ENCODE peak calls at places on chromosomes 1 and 21, in five cellular contexts. One of them, this sample, is unnamed.

GRCh38 chr1:214028095-214028494 is 40.3 kb downstream of the PROX1 start:
- DNase-seq in ACHN: no peak
- DNase-seq in activated CD4-positive, alpha-beta T cell treated with anti-CD3 and anti-CD28 coated beads, Interleukin-2, amount 50 U/mL, for 24 hours: no peak
- DNase-seq in AG20443: no peak
- DNase-seq in NCI-H1436: no peak
- DNase-seq in this sample: no peak

GRCh38 chr1:222754386-222755139 is 17.6 kb downstream of the FAM177B start:
- DNase-seq in ACHN: peak
- DNase-seq in activated CD4-positive, alpha-beta T cell treated with anti-CD3 and anti-CD28 coated beads, Interleukin-2, amount 50 U/mL, for 24 hours: no peak
- DNase-seq in AG20443: peak
- DNase-seq in NCI-H1436: no peak
- DNase-seq in this sample: no peak

GRCh38 chr21:28294046-28294445 is 698.6 kb downstream of the LTN1 start:
- DNase-seq in ACHN: no peak
- DNase-seq in activated CD4-positive, alpha-beta T cell treated with anti-CD3 and anti-CD28 coated beads, Interleukin-2, amount 50 U/mL, for 24 hours: no peak
- DNase-seq in AG20443: peak
- DNase-seq in NCI-H1436: no peak
- DNase-seq in this sample: no peak

GRCh38 chr1:16474166-16474800 is 33.8 kb downstream of the NECAP2 start:
- DNase-seq in ACHN: no peak
- DNase-seq in activated CD4-positive, alpha-beta T cell treated with anti-CD3 and anti-CD28 coated beads, Interleukin-2, amount 50 U/mL, for 24 hours: no peak
- DNase-seq in AG20443: no peak
- DNase-seq in NCI-H1436: no peak
- DNase-seq in this sample: no peak

GRCh38 chr1:53551428-53551995 is 92.3 kb downstream of the DMRTB1 start:
- DNase-seq in ACHN: no peak
- DNase-seq in activated CD4-positive, alpha-beta T cell treated with anti-CD3 and anti-CD28 coated beads, Interleukin-2, amount 50 U/mL, for 24 hours: no peak
- DNase-seq in AG20443: no peak
- DNase-seq in NCI-H1436: no peak
- DNase-seq in this sample: no peak

GRCh38 chr1:15451014-15451722 is 5.4 kb upstream of the CELA2A start:
- DNase-seq in ACHN: no peak
- DNase-seq in activated CD4-positive, alpha-beta T cell treated with anti-CD3 and anti-CD28 coated beads, Interleukin-2, amount 50 U/mL, for 24 hours: no peak
- DNase-seq in AG20443: no peak
- DNase-seq in NCI-H1436: no peak
- DNase-seq in this sample: no peak

GRCh38 chr1:161031874-161032273 is 6.9 kb downstream of the TSTD1 start:
- DNase-seq in ACHN: no peak
- DNase-seq in activated CD4-positive, alpha-beta T cell treated with anti-CD3 and anti-CD28 coated beads, Interleukin-2, amount 50 U/mL, for 24 hours: no peak
- DNase-seq in AG20443: no peak
- DNase-seq in NCI-H1436: no peak
- DNase-seq in this sample: no peak

GRCh38 chr21:14479387-14479786 is 66.7 kb downstream of the SAMSN1 start:
- DNase-seq in ACHN: no peak
- DNase-seq in activated CD4-positive, alpha-beta T cell treated with anti-CD3 and anti-CD28 coated beads, Interleukin-2, amount 50 U/mL, for 24 hours: no peak
- DNase-seq in AG20443: no peak
- DNase-seq in NCI-H1436: no peak
- DNase-seq in this sample: no peak

GRCh38 chr1:244048566-244049141 is 2.4 kb upstream of the ZBTB18 start:
- DNase-seq in ACHN: no peak
- DNase-seq in activated CD4-positive, alpha-beta T cell treated with anti-CD3 and anti-CD28 coated beads, Interleukin-2, amount 50 U/mL, for 24 hours: no peak
- DNase-seq in AG20443: no peak
- DNase-seq in NCI-H1436: no peak
- DNase-seq in this sample: no peak

GRCh38 chr1:180227843-180228647 is 2.0 kb upstream of the LHX4 start:
- DNase-seq in ACHN: no peak
- DNase-seq in activated CD4-positive, alpha-beta T cell treated with anti-CD3 and anti-CD28 coated beads, Interleukin-2, amount 50 U/mL, for 24 hours: no peak
- DNase-seq in AG20443: no peak
- DNase-seq in NCI-H1436: no peak
- DNase-seq in this sample: no peak

GRCh38 chr21:41895643-41896493 is 16.7 kb upstream of the PRDM15 start:
- DNase-seq in ACHN: no peak
- DNase-seq in activated CD4-positive, alpha-beta T cell treated with anti-CD3 and anti-CD28 coated beads, Interleukin-2, amount 50 U/mL, for 24 hours: peak
- DNase-seq in AG20443: no peak
- DNase-seq in NCI-H1436: no peak
- DNase-seq in this sample: peak

GRCh38 chr1:31765041-31765467 is 914 bp upstream of the ADGRB2 start:
- DNase-seq in ACHN: peak
- DNase-seq in activated CD4-positive, alpha-beta T cell treated with anti-CD3 and anti-CD28 coated beads, Interleukin-2, amount 50 U/mL, for 24 hours: no peak
- DNase-seq in AG20443: no peak
- DNase-seq in NCI-H1436: peak
- DNase-seq in this sample: no peak

GRCh38 chr1:230102046-230102445 is 35.0 kb downstream of the GALNT2 start:
- DNase-seq in ACHN: no peak
- DNase-seq in activated CD4-positive, alpha-beta T cell treated with anti-CD3 and anti-CD28 coated beads, Interleukin-2, amount 50 U/mL, for 24 hours: no peak
- DNase-seq in AG20443: no peak
- DNase-seq in NCI-H1436: no peak
- DNase-seq in this sample: no peak

GRCh38 chr1:66402194-66402593 is 131.8 kb upstream of the SGIP1 start:
- DNase-seq in ACHN: no peak
- DNase-seq in activated CD4-positive, alpha-beta T cell treated with anti-CD3 and anti-CD28 coated beads, Interleukin-2, amount 50 U/mL, for 24 hours: no peak
- DNase-seq in AG20443: peak
- DNase-seq in NCI-H1436: peak
- DNase-seq in this sample: no peak

GRCh38 chr21:42474043-42474831 is 21.8 kb downstream of the RSPH1 start:
- DNase-seq in ACHN: peak
- DNase-seq in activated CD4-positive, alpha-beta T cell treated with anti-CD3 and anti-CD28 coated beads, Interleukin-2, amount 50 U/mL, for 24 hours: no peak
- DNase-seq in AG20443: no peak
- DNase-seq in NCI-H1436: no peak
- DNase-seq in this sample: no peak

GRCh38 chr1:112956503-112957132 is 622 bp upstream of the SLC16A1 start:
- DNase-seq in ACHN: no peak
- DNase-seq in activated CD4-positive, alpha-beta T cell treated with anti-CD3 and anti-CD28 coated beads, Interleukin-2, amount 50 U/mL, for 24 hours: peak
- DNase-seq in AG20443: no peak
- DNase-seq in NCI-H1436: no peak
- DNase-seq in this sample: no peak

GRCh38 chr1:205714190-205714905 is 34.0 kb upstream of the SLC45A3 start:
- DNase-seq in ACHN: no peak
- DNase-seq in activated CD4-positive, alpha-beta T cell treated with anti-CD3 and anti-CD28 coated beads, Interleukin-2, amount 50 U/mL, for 24 hours: no peak
- DNase-seq in AG20443: peak
- DNase-seq in NCI-H1436: no peak
- DNase-seq in this sample: no peak

GRCh38 chr1:119783354-119784126 is 14.8 kb upstream of the HMGCS2 start:
- DNase-seq in ACHN: no peak
- DNase-seq in activated CD4-positive, alpha-beta T cell treated with anti-CD3 and anti-CD28 coated beads, Interleukin-2, amount 50 U/mL, for 24 hours: no peak
- DNase-seq in AG20443: no peak
- DNase-seq in NCI-H1436: no peak
- DNase-seq in this sample: no peak

GRCh38 chr1:21550097-21550496 is 40.9 kb downstream of the ALPL start:
- DNase-seq in ACHN: no peak
- DNase-seq in activated CD4-positive, alpha-beta T cell treated with anti-CD3 and anti-CD28 coated beads, Interleukin-2, amount 50 U/mL, for 24 hours: no peak
- DNase-seq in AG20443: no peak
- DNase-seq in NCI-H1436: no peak
- DNase-seq in this sample: no peak

GRCh38 chr1:210117681-210118170 is 114.9 kb upstream of the SERTAD4 start:
- DNase-seq in ACHN: no peak
- DNase-seq in activated CD4-positive, alpha-beta T cell treated with anti-CD3 and anti-CD28 coated beads, Interleukin-2, amount 50 U/mL, for 24 hours: no peak
- DNase-seq in AG20443: no peak
- DNase-seq in NCI-H1436: no peak
- DNase-seq in this sample: no peak

GRCh38 chr1:90834354-90835171 is 117.5 kb upstream of the BARHL2 start:
- DNase-seq in ACHN: no peak
- DNase-seq in activated CD4-positive, alpha-beta T cell treated with anti-CD3 and anti-CD28 coated beads, Interleukin-2, amount 50 U/mL, for 24 hours: no peak
- DNase-seq in AG20443: peak
- DNase-seq in NCI-H1436: peak
- DNase-seq in this sample: no peak

GRCh38 chr1:30807318-30808066 is 49.9 kb upstream of the LAPTM5 start:
- DNase-seq in ACHN: no peak
- DNase-seq in activated CD4-positive, alpha-beta T cell treated with anti-CD3 and anti-CD28 coated beads, Interleukin-2, amount 50 U/mL, for 24 hours: no peak
- DNase-seq in AG20443: no peak
- DNase-seq in NCI-H1436: peak
- DNase-seq in this sample: no peak

GRCh38 chr1:35556494-35557117 is 597 bp downstream of the KIAA0319L start:
- DNase-seq in ACHN: no peak
- DNase-seq in activated CD4-positive, alpha-beta T cell treated with anti-CD3 and anti-CD28 coated beads, Interleukin-2, amount 50 U/mL, for 24 hours: no peak
- DNase-seq in AG20443: no peak
- DNase-seq in NCI-H1436: no peak
- DNase-seq in this sample: no peak

GRCh38 chr1:205812271-205812877 is 624 bp downstream of the SLC41A1 start:
- DNase-seq in ACHN: peak
- DNase-seq in activated CD4-positive, alpha-beta T cell treated with anti-CD3 and anti-CD28 coated beads, Interleukin-2, amount 50 U/mL, for 24 hours: no peak
- DNase-seq in AG20443: peak
- DNase-seq in NCI-H1436: no peak
- DNase-seq in this sample: no peak

GRCh38 chr1:155979525-155980343 is 1.4 kb upstream of the ARHGEF2 start:
- DNase-seq in ACHN: peak
- DNase-seq in activated CD4-positive, alpha-beta T cell treated with anti-CD3 and anti-CD28 coated beads, Interleukin-2, amount 50 U/mL, for 24 hours: no peak
- DNase-seq in AG20443: no peak
- DNase-seq in NCI-H1436: no peak
- DNase-seq in this sample: no peak

GRCh38 chr1:61139324-61140055 is 57.1 kb downstream of the NFIA start:
- DNase-seq in ACHN: no peak
- DNase-seq in activated CD4-positive, alpha-beta T cell treated with anti-CD3 and anti-CD28 coated beads, Interleukin-2, amount 50 U/mL, for 24 hours: no peak
- DNase-seq in AG20443: peak
- DNase-seq in NCI-H1436: no peak
- DNase-seq in this sample: no peak

GRCh38 chr21:44377922-44378645 is 24.7 kb downstream of the TRPM2 start:
- DNase-seq in ACHN: no peak
- DNase-seq in activated CD4-positive, alpha-beta T cell treated with anti-CD3 and anti-CD28 coated beads, Interleukin-2, amount 50 U/mL, for 24 hours: no peak
- DNase-seq in AG20443: no peak
- DNase-seq in NCI-H1436: no peak
- DNase-seq in this sample: no peak

GRCh38 chr1:204431310-204432184 is 19.9 kb upstream of the PPP1R15B start:
- DNase-seq in ACHN: peak
- DNase-seq in activated CD4-positive, alpha-beta T cell treated with anti-CD3 and anti-CD28 coated beads, Interleukin-2, amount 50 U/mL, for 24 hours: peak
- DNase-seq in AG20443: peak
- DNase-seq in NCI-H1436: peak
- DNase-seq in this sample: peak

GRCh38 chr21:35257413-35257812 is 208.3 kb upstream of the RUNX1 start:
- DNase-seq in ACHN: peak
- DNase-seq in activated CD4-positive, alpha-beta T cell treated with anti-CD3 and anti-CD28 coated beads, Interleukin-2, amount 50 U/mL, for 24 hours: no peak
- DNase-seq in AG20443: peak
- DNase-seq in NCI-H1436: peak
- DNase-seq in this sample: no peak

GRCh38 chr1:220551001-220551400 is 23.1 kb downstream of the MARK1 start:
- DNase-seq in ACHN: no peak
- DNase-seq in activated CD4-positive, alpha-beta T cell treated with anti-CD3 and anti-CD28 coated beads, Interleukin-2, amount 50 U/mL, for 24 hours: no peak
- DNase-seq in AG20443: no peak
- DNase-seq in NCI-H1436: no peak
- DNase-seq in this sample: no peak

GRCh38 chr1:228782662-228783414 is 47.6 kb downstream of the RHOU start:
- DNase-seq in ACHN: no peak
- DNase-seq in activated CD4-positive, alpha-beta T cell treated with anti-CD3 and anti-CD28 coated beads, Interleukin-2, amount 50 U/mL, for 24 hours: no peak
- DNase-seq in AG20443: peak
- DNase-seq in NCI-H1436: no peak
- DNase-seq in this sample: no peak

GRCh38 chr1:153880962-153881361 is 41.8 kb downstream of the GATAD2B start:
- DNase-seq in ACHN: no peak
- DNase-seq in activated CD4-positive, alpha-beta T cell treated with anti-CD3 and anti-CD28 coated beads, Interleukin-2, amount 50 U/mL, for 24 hours: peak
- DNase-seq in AG20443: peak
- DNase-seq in NCI-H1436: peak
- DNase-seq in this sample: no peak

GRCh38 chr1:174297351-174297750 is 138.0 kb downstream of the RABGAP1L start:
- DNase-seq in ACHN: no peak
- DNase-seq in activated CD4-positive, alpha-beta T cell treated with anti-CD3 and anti-CD28 coated beads, Interleukin-2, amount 50 U/mL, for 24 hours: no peak
- DNase-seq in AG20443: no peak
- DNase-seq in NCI-H1436: no peak
- DNase-seq in this sample: no peak